ENCODE peak calls at places on chromosomes 5 and 9, in five cellular contexts. G is AG04449, Y is fibroblast of pulmonary artery, K is stomach, X is GM06990. A is an unnamed sample.

GRCh38 chr5:169174923-169175322 is 126.0 kb downstream of the SLIT3 start:
- DNase-seq in G (no peak), Y (no peak), K (no peak), X (no peak), A (no peak)

GRCh38 chr9:69131682-69132081 is 42.4 kb upstream of the TJP2 start:
- DNase-seq in G (peak), Y (peak), K (no peak), X (no peak), A (peak)

GRCh38 chr5:57432876-57433275 is 49.7 kb downstream of the ACTBL2 start:
- DNase-seq in G (no peak), Y (peak), K (no peak), X (no peak), A (no peak)

GRCh38 chr9:98563212-98563907 is 145.4 kb downstream of the GABBR2 start:
- DNase-seq in G (no peak), Y (no peak), K (no peak), X (no peak), A (no peak)

GRCh38 chr5:74035521-74035937 is 409.5 kb downstream of the ARHGEF28 start:
- DNase-seq in G (no peak), Y (peak), K (no peak), X (peak), A (no peak)

GRCh38 chr9:93657331-93658111 is 81.1 kb downstream of the PHF2 start:
- DNase-seq in G (no peak), Y (no peak), K (no peak), X (no peak), A (no peak)

GRCh38 chr9:87122947-87123685 is 175.8 kb upstream of the GAS1 start:
- DNase-seq in G (peak), Y (peak), K (no peak), X (no peak), A (no peak)

GRCh38 chr9:37511006-37511714 is 25.4 kb downstream of the POLR1E start:
- DNase-seq in G (no peak), Y (no peak), K (no peak), X (no peak), A (peak)

GRCh38 chr9:35258665-35259474 is 97.1 kb downstream of the UNC13B start:
- DNase-seq in G (peak), Y (peak), K (peak), X (no peak), A (peak)

GRCh38 chr9:32970554-32970953 is 30.9 kb downstream of the APTX start:
- DNase-seq in G (no peak), Y (no peak), K (no peak), X (no peak), A (no peak)

GRCh38 chr9:89606567-89607311 is 1.9 kb downstream of the GADD45G start:
- DNase-seq in G (no peak), Y (peak), K (peak), X (peak), A (peak)

GRCh38 chr9:86843182-86843581 is 104.1 kb downstream of the GAS1 start:
- DNase-seq in G (no peak), Y (peak), K (no peak), X (no peak), A (no peak)

GRCh38 chr5:109830955-109831502 is 141.3 kb downstream of the MAN2A1 start:
- DNase-seq in G (no peak), Y (no peak), K (no peak), X (no peak), A (no peak)
- H3K4me3 ChIP-seq in G (no peak), Y (no peak), K (no peak), X (no peak), A (no peak)

DNA sequence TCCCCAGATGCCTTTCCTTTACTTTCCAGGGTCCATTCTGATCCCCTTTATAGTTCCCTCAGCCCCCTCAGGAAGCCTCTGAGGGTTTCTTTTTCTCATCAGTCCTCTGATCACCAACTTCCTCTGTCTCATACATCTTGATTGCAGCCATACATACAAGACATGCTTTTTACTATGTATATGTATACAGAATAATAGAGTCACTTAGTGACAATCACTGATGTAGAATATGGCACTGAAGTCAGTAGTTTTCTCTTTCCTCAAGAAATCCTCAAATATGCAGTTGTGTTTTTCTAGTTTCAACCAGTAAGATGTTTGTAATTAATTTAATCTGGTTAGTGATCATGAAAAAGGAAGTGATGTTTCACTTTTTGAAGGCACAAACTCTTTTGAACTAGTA is 364.1 kb downstream of the MAN2A1 start:
- DNase-seq in G (no peak), Y (no peak), K (no peak), X (no peak), A (no peak)
- H3K4me3 ChIP-seq in G (no peak), Y (no peak), K (no peak), X (no peak), A (no peak)

GRCh38 chr9:4839470-4839912 is 46.7 kb downstream of the RCL1 start:
- DNase-seq in G (no peak), Y (peak), K (no peak), X (no peak), A (no peak)

GRCh38 chr9:4837126-4837767 is 44.5 kb downstream of the RCL1 start:
- DNase-seq in G (no peak), Y (peak), K (no peak), X (no peak), A (no peak)

GRCh38 chr9:4837768-4838546 is 45.2 kb downstream of the RCL1 start:
- DNase-seq in G (peak), Y (peak), K (no peak), X (no peak), A (no peak)

GRCh38 chr9:4833781-4834560 is 41.2 kb downstream of the RCL1 start:
- DNase-seq in G (no peak), Y (peak), K (no peak), X (no peak), A (no peak)

DNA sequence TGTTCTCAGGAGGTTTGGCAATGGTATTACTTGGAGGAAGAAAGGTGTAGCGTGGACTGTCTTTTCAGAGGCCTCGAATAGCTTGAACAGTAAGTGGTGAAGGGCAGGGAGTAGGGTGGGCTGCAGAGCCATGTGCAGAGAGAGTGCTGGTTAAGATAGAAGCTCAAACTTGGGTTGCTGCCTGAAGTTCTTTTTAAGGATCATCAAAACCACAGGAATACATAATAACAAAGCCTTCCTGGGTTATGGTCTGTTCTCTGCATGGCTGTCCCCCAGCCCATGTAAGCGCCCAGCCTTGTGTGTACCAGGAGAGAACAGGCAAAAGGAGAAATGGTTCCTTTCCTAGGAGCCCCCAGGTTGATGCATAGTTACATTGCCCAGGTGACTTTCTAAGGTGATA is 43.9 kb downstream of the RCL1 start:
- DNase-seq in G (no peak), Y (no peak), K (no peak), X (no peak), A (no peak)
- H3K4me3 ChIP-seq in G (no peak), Y (no peak), K (no peak), X (no peak), A (no peak)

GRCh38 chr9:5843450-5844249 is 10.7 kb upstream of the ERMP1 start:
- DNase-seq in G (no peak), Y (peak), K (no peak), X (no peak), A (no peak)
- H3K4me3 ChIP-seq in G (no peak), Y (no peak), K (no peak), X (no peak), A (no peak)

DNA sequence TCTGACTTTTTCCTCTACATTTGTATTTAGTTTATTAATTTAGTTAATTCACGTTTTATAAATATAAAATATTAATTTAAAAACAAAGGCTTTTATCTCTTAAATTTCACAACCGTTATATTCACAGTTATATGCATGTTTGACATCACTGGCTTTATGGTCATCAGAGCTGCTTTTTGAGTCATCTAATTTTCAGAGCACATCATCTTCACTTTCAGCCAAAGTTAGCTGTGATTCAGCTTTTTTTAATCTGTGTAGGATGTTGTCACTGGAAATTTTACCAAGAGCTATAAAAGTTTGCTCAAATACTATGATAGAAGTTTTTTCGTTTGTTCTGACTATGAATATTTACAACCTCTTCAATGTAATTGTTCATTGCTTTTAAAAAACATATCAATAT is 12.4 kb downstream of the CDC37L1 start:
- DNase-seq in G (no peak), Y (peak), K (no peak), X (no peak), A (no peak)
- H3K4me3 ChIP-seq in G (no peak), Y (no peak), K (no peak), X (no peak), A (no peak)

GRCh38 chr9:136686534-136686793 is 793 bp downstream of the AGPAT2 start:
- DNase-seq in G (no peak), Y (no peak), K (no peak), X (no peak), A (no peak)
- H3K4me3 ChIP-seq in G (peak), Y (peak), K (peak), X (peak), A (peak)